ENCODE peak calls at places on chromosome 13, in four cellular contexts. One of them, this sample, is unnamed.

GRCh38 chr13:38758278-38758677 is 71.4 kb downstream of the FREM2 start:
- DNase-seq in GM23248: no peak
- DNase-seq in neural progenitor cell: peak
- DNase-seq in hepatocyte: no peak
- DNase-seq in this sample: no peak

GRCh38 chr13:74133657-74134201 is 475 bp downstream of the KLF12 start:
- DNase-seq in GM23248: peak
- DNase-seq in neural progenitor cell: peak
- DNase-seq in hepatocyte: peak
- DNase-seq in this sample: peak

GRCh38 chr13:76856141-76856571 is 30.0 kb downstream of the KCTD12 start:
- DNase-seq in GM23248: peak
- DNase-seq in neural progenitor cell: no peak
- DNase-seq in hepatocyte: no peak
- DNase-seq in this sample: no peak

GRCh38 chr13:39836038-39836437 is 180.6 kb downstream of the COG6 start:
- DNase-seq in GM23248: no peak
- DNase-seq in neural progenitor cell: no peak
- DNase-seq in hepatocyte: no peak
- DNase-seq in this sample: peak

GRCh38 chr13:87769445-87769844 is 98.3 kb downstream of the SLITRK5 start:
- DNase-seq in GM23248: no peak
- DNase-seq in neural progenitor cell: no peak
- DNase-seq in hepatocyte: no peak
- DNase-seq in this sample: no peak

GRCh38 chr13:101648766-101649489 is 196.5 kb downstream of the ITGBL1 start:
- DNase-seq in GM23248: no peak
- DNase-seq in neural progenitor cell: no peak
- DNase-seq in hepatocyte: no peak
- DNase-seq in this sample: no peak

GRCh38 chr13:74191036-74191809 is 57.0 kb upstream of the KLF12 start:
- DNase-seq in GM23248: peak
- DNase-seq in neural progenitor cell: peak
- DNase-seq in hepatocyte: no peak
- DNase-seq in this sample: no peak

GRCh38 chr13:45194081-45194939 is 6.5 kb downstream of the KCTD4 start:
- DNase-seq in GM23248: peak
- DNase-seq in neural progenitor cell: peak
- DNase-seq in hepatocyte: peak
- DNase-seq in this sample: peak

GRCh38 chr13:24106429-24106828 is 54.1 kb upstream of the SPATA13 start:
- DNase-seq in GM23248: no peak
- DNase-seq in neural progenitor cell: no peak
- DNase-seq in hepatocyte: no peak
- DNase-seq in this sample: no peak

GRCh38 chr13:66634384-66634783 is 595.8 kb downstream of the PCDH9 start:
- DNase-seq in GM23248: no peak
- DNase-seq in neural progenitor cell: no peak
- DNase-seq in hepatocyte: no peak
- DNase-seq in this sample: no peak

GRCh38 chr13:45512148-45512498 is 47.4 kb downstream of the COG3 start:
- DNase-seq in GM23248: peak
- DNase-seq in neural progenitor cell: no peak
- DNase-seq in hepatocyte: no peak
- DNase-seq in this sample: no peak

GRCh38 chr13:84126671-84127171 is 244.4 kb upstream of the SLITRK1 start:
- DNase-seq in GM23248: no peak
- DNase-seq in neural progenitor cell: no peak
- DNase-seq in hepatocyte: peak
- DNase-seq in this sample: no peak

GRCh38 chr13:40874138-40874776 is 84.8 kb downstream of the SLC25A15 start:
- DNase-seq in GM23248: no peak
- DNase-seq in neural progenitor cell: no peak
- DNase-seq in hepatocyte: no peak
- DNase-seq in this sample: no peak

GRCh38 chr13:40876020-40876738 is 86.8 kb downstream of the SLC25A15 start:
- DNase-seq in GM23248: no peak
- DNase-seq in neural progenitor cell: no peak
- DNase-seq in hepatocyte: no peak
- DNase-seq in this sample: no peak

GRCh38 chr13:97335488-97336134 is 98.4 kb upstream of the RAP2A start:
- DNase-seq in GM23248: no peak
- DNase-seq in neural progenitor cell: no peak
- DNase-seq in hepatocyte: no peak
- DNase-seq in this sample: no peak

GRCh38 chr13:26881154-26881553 is 120.6 kb upstream of the GPR12 start:
- DNase-seq in GM23248: peak
- DNase-seq in neural progenitor cell: no peak
- DNase-seq in hepatocyte: no peak
- DNase-seq in this sample: no peak

GRCh38 chr13:48126944-48127814 is 32.3 kb upstream of the MED4 start:
- DNase-seq in GM23248: peak
- DNase-seq in neural progenitor cell: peak
- DNase-seq in hepatocyte: peak
- DNase-seq in this sample: peak

GRCh38 chr13:23750383-23751121 is 138.6 kb downstream of the MIPEP start:
- DNase-seq in GM23248: no peak
- DNase-seq in neural progenitor cell: no peak
- DNase-seq in hepatocyte: no peak
- DNase-seq in this sample: no peak

GRCh38 chr13:76019421-76020044 is 383.4 kb downstream of the LMO7 start:
- DNase-seq in GM23248: no peak
- DNase-seq in neural progenitor cell: peak
- DNase-seq in hepatocyte: peak
- DNase-seq in this sample: peak

GRCh38 chr13:45681101-45681500 is 21.0 kb upstream of the CBY2 start:
- DNase-seq in GM23248: peak
- DNase-seq in neural progenitor cell: no peak
- DNase-seq in hepatocyte: no peak
- DNase-seq in this sample: no peak

GRCh38 chr13:79805317-79805716 is 324.4 kb downstream of the NDFIP2 start:
- DNase-seq in GM23248: no peak
- DNase-seq in neural progenitor cell: peak
- DNase-seq in hepatocyte: no peak
- DNase-seq in this sample: no peak

GRCh38 chr13:26697069-26697955 is 63.3 kb downstream of the GPR12 start:
- DNase-seq in GM23248: no peak
- DNase-seq in neural progenitor cell: no peak
- DNase-seq in hepatocyte: no peak
- DNase-seq in this sample: no peak

GRCh38 chr13:40790232-40790631 is 821 bp downstream of the SLC25A15 start:
- DNase-seq in GM23248: no peak
- DNase-seq in neural progenitor cell: no peak
- DNase-seq in hepatocyte: no peak
- DNase-seq in this sample: no peak

GRCh38 chr13:50700664-50701266 is 142.7 kb downstream of the DLEU7 start:
- DNase-seq in GM23248: no peak
- DNase-seq in neural progenitor cell: no peak
- DNase-seq in hepatocyte: no peak
- DNase-seq in this sample: no peak

GRCh38 chr13:40519637-40520036 is 146.8 kb downstream of the FOXO1 start:
- DNase-seq in GM23248: no peak
- DNase-seq in neural progenitor cell: no peak
- DNase-seq in hepatocyte: no peak
- DNase-seq in this sample: peak

GRCh38 chr13:32212420-32212819 is 102.7 kb downstream of the ZAR1L start:
- DNase-seq in GM23248: peak
- DNase-seq in neural progenitor cell: no peak
- DNase-seq in hepatocyte: no peak
- DNase-seq in this sample: no peak

GRCh38 chr13:113832631-113833030 is 31.2 kb downstream of the GAS6 start:
- DNase-seq in GM23248: no peak
- DNase-seq in neural progenitor cell: no peak
- DNase-seq in hepatocyte: no peak
- DNase-seq in this sample: no peak

GRCh38 chr13:75618308-75618707 is 17.8 kb upstream of the LMO7 start:
- DNase-seq in GM23248: no peak
- DNase-seq in neural progenitor cell: no peak
- DNase-seq in hepatocyte: no peak
- DNase-seq in this sample: no peak

DNA sequence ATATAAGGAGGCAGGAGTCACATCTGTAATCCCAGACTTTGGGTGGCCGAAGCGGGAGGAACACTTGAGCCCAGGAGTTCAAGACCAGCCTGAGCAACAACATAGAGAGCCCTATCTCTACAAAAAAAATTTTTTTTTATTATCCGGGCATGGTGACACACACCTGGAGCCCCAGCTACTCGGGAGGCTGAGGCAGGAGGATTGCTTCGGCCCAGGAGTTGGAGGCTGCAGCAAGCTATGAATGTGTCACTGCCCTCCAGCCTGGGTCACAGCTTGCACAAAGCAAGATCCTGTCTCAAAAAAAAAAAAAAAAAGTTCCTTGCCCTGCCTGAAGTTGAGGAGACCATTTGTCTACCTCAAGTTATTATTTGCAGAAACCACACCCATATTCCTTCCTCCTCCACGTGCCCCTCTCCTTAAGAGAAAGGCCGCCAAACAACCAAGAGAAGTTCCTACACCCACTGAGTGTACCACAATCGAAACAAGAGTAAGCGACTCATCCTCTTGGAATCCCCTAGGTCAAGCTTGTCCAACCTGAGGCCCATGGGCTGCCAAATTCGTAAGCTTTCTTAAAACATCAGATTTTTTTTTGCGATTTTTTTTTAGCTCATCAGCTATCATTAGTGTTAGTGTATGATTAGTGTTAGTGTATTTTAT is 2.2 kb downstream of the ABCC4 start:
- DNase-seq in GM23248: peak
- DNase-seq in neural progenitor cell: no peak
- DNase-seq in hepatocyte: no peak
- DNase-seq in this sample: no peak
- H3K4me3 ChIP-seq in GM23248: no peak
- H3K4me3 ChIP-seq in neural progenitor cell: no peak
- H3K4me3 ChIP-seq in hepatocyte: no peak
- H3K4me3 ChIP-seq in this sample: no peak

GRCh38 chr13:33274264-33274663 is 11.3 kb downstream of the STARD13 start:
- DNase-seq in GM23248: peak
- DNase-seq in neural progenitor cell: no peak
- DNase-seq in hepatocyte: no peak
- DNase-seq in this sample: no peak
- TF ChIP-seq EZH2phosphoT487 in GM23248: no peak
- TF ChIP-seq EZH2phosphoT487 in neural progenitor cell: no peak
- TF ChIP-seq EZH2phosphoT487 in hepatocyte: no peak
- TF ChIP-seq EZH2phosphoT487 in this sample: no peak

GRCh38 chr13:78780708-78781107 is 121.8 kb upstream of the OBI1 start:
- DNase-seq in GM23248: no peak
- DNase-seq in neural progenitor cell: no peak
- DNase-seq in hepatocyte: no peak
- DNase-seq in this sample: no peak

GRCh38 chr13:78772933-78773332 is 114.0 kb upstream of the OBI1 start:
- DNase-seq in GM23248: no peak
- DNase-seq in neural progenitor cell: no peak
- DNase-seq in hepatocyte: no peak
- DNase-seq in this sample: no peak

GRCh38 chr13:78777973-78778372 is 119.0 kb upstream of the OBI1 start:
- DNase-seq in GM23248: no peak
- DNase-seq in neural progenitor cell: no peak
- DNase-seq in hepatocyte: no peak
- DNase-seq in this sample: no peak
- H3K27ac ChIP-seq in GM23248: no peak
- H3K27ac ChIP-seq in neural progenitor cell: no peak
- H3K27ac ChIP-seq in hepatocyte: no peak
- H3K27ac ChIP-seq in this sample: no peak

DNA sequence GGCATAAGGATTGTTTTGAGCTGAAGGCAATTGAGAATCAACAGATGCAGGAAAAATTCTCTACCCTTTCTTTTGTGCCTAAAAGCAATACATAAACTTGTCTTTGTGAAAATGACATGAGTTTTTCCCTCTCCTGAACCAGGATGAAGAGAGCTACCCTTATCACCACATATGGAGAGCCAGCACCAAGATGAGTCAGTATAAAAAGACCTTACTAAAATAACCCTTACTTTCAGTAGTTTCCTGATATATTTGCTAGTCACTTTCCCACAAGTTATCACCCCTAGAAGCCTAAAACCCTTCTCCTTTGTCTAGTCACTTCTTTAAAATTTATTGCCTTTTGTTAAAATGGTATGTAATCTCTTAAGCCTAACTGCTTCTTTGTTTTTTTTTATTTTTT is 61.9 kb upstream of the ANKRD10 start:
- DNase-seq in GM23248: no peak
- DNase-seq in neural progenitor cell: no peak
- DNase-seq in hepatocyte: no peak
- DNase-seq in this sample: no peak
- H3K4me3 ChIP-seq in GM23248: no peak
- H3K4me3 ChIP-seq in neural progenitor cell: no peak
- H3K4me3 ChIP-seq in hepatocyte: no peak
- H3K4me3 ChIP-seq in this sample: no peak

DNA sequence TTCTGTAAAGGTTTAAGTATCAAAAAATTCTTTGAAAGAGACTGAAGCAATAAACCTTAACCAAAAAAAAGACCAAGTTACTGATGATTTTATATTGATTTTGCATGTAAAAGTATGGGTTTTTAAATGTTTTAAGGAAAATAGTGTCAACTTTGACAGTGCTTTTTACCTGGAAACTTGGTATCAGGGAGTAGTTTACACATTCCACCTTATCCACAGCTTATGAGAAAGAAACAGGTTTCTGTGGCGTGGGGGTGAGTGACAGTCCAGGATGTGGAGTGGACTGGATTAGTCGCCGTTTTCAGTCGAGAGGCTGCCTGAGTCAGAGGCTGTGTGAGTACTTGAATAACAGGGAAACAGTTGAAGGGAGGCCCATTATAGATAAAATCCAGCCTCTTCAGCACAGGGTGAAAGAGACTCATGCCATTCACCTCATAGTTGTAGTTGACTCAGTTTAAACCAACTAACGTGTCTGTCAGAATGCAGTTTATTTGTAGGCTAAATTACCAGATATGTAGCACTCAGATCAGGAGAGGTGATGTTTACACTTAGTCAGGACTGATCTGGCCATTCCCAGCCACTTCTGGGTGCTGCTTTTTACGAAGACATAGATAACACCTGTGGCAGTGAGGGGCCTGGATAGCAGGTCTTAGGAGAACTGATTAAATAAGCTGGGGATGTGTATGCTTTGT is 595 bp upstream of the GPR183 start:
- DNase-seq in GM23248: peak
- DNase-seq in neural progenitor cell: no peak
- DNase-seq in hepatocyte: peak
- DNase-seq in this sample: no peak
- TF ChIP-seq EZH2phosphoT487 in GM23248: no peak
- TF ChIP-seq EZH2phosphoT487 in neural progenitor cell: no peak
- TF ChIP-seq EZH2phosphoT487 in hepatocyte: no peak
- TF ChIP-seq EZH2phosphoT487 in this sample: no peak

GRCh38 chr13:112723771-112724170 is 33.9 kb downstream of the ATP11A start:
- DNase-seq in GM23248: no peak
- DNase-seq in neural progenitor cell: no peak
- DNase-seq in hepatocyte: no peak
- DNase-seq in this sample: no peak
- H3K27ac ChIP-seq in GM23248: no peak
- H3K27ac ChIP-seq in neural progenitor cell: no peak
- H3K27ac ChIP-seq in hepatocyte: peak
- H3K27ac ChIP-seq in this sample: no peak

GRCh38 chr13:21234537-21234936 is 58.1 kb downstream of the MRPL57 start:
- DNase-seq in GM23248: peak
- DNase-seq in neural progenitor cell: no peak
- DNase-seq in hepatocyte: peak
- DNase-seq in this sample: no peak
- H3K4me3 ChIP-seq in GM23248: no peak
- H3K4me3 ChIP-seq in neural progenitor cell: no peak
- H3K4me3 ChIP-seq in hepatocyte: no peak
- H3K4me3 ChIP-seq in this sample: no peak